ENCODE peak calls at places on chromosome 16, in seven cellular contexts. One of them, this sample, is unnamed.

GRCh38 chr16:797120-797420 is 3.5 kb downstream of the GNG13 start:
- DNase-seq in AG04449: no peak
- DNase-seq in hippocampal formation: no peak
- DNase-seq in CD4-positive, alpha-beta memory T cell: no peak
- DNase-seq in stimulated activated CD4-positive, alpha-beta T cell treated with anti-CD3 and anti-CD28 coated beads, Interleukin-15, amount 100 ng/mL, for 24 hours: peak
- DNase-seq in iPS-NIHi11: peak
- DNase-seq in Right ventricle myocardium inferior: no peak
- DNase-seq in this sample: no peak

GRCh38 chr16:1057252-1057932 is 15.2 kb upstream of the SSTR5 start:
- DNase-seq in AG04449: no peak
- DNase-seq in hippocampal formation: no peak
- DNase-seq in CD4-positive, alpha-beta memory T cell: peak
- DNase-seq in stimulated activated CD4-positive, alpha-beta T cell treated with anti-CD3 and anti-CD28 coated beads, Interleukin-15, amount 100 ng/mL, for 24 hours: peak
- DNase-seq in iPS-NIHi11: peak
- DNase-seq in Right ventricle myocardium inferior: no peak
- DNase-seq in this sample: no peak

GRCh38 chr16:80460004-80460403 is 80.8 kb upstream of the DYNLRB2 start:
- DNase-seq in AG04449: no peak
- DNase-seq in hippocampal formation: no peak
- DNase-seq in CD4-positive, alpha-beta memory T cell: no peak
- DNase-seq in stimulated activated CD4-positive, alpha-beta T cell treated with anti-CD3 and anti-CD28 coated beads, Interleukin-15, amount 100 ng/mL, for 24 hours: no peak
- DNase-seq in iPS-NIHi11: no peak
- DNase-seq in Right ventricle myocardium inferior: no peak
- DNase-seq in this sample: no peak

GRCh38 chr16:59339871-59340270 is 605.8 kb upstream of the GOT2 start:
- DNase-seq in AG04449: no peak
- DNase-seq in hippocampal formation: no peak
- DNase-seq in CD4-positive, alpha-beta memory T cell: no peak
- DNase-seq in stimulated activated CD4-positive, alpha-beta T cell treated with anti-CD3 and anti-CD28 coated beads, Interleukin-15, amount 100 ng/mL, for 24 hours: no peak
- DNase-seq in iPS-NIHi11: peak
- DNase-seq in Right ventricle myocardium inferior: no peak
- DNase-seq in this sample: no peak

GRCh38 chr16:88790312-88791150 is 5.5 kb upstream of the PIEZO1 start:
- DNase-seq in AG04449: no peak
- DNase-seq in hippocampal formation: no peak
- DNase-seq in CD4-positive, alpha-beta memory T cell: peak
- DNase-seq in stimulated activated CD4-positive, alpha-beta T cell treated with anti-CD3 and anti-CD28 coated beads, Interleukin-15, amount 100 ng/mL, for 24 hours: peak
- DNase-seq in iPS-NIHi11: no peak
- DNase-seq in Right ventricle myocardium inferior: peak
- DNase-seq in this sample: no peak

GRCh38 chr16:88941933-88942909 is 34.8 kb downstream of the CBFA2T3 start:
- DNase-seq in AG04449: no peak
- DNase-seq in hippocampal formation: no peak
- DNase-seq in CD4-positive, alpha-beta memory T cell: peak
- DNase-seq in stimulated activated CD4-positive, alpha-beta T cell treated with anti-CD3 and anti-CD28 coated beads, Interleukin-15, amount 100 ng/mL, for 24 hours: peak
- DNase-seq in iPS-NIHi11: peak
- DNase-seq in Right ventricle myocardium inferior: peak
- DNase-seq in this sample: peak

GRCh38 chr16:20309786-20310185 is 17.5 kb downstream of the GP2 start:
- DNase-seq in AG04449: no peak
- DNase-seq in hippocampal formation: no peak
- DNase-seq in CD4-positive, alpha-beta memory T cell: no peak
- DNase-seq in stimulated activated CD4-positive, alpha-beta T cell treated with anti-CD3 and anti-CD28 coated beads, Interleukin-15, amount 100 ng/mL, for 24 hours: no peak
- DNase-seq in iPS-NIHi11: no peak
- DNase-seq in Right ventricle myocardium inferior: no peak
- DNase-seq in this sample: no peak

GRCh38 chr16:53756329-53756996 is 52.5 kb downstream of the FTO start:
- DNase-seq in AG04449: no peak
- DNase-seq in hippocampal formation: no peak
- DNase-seq in CD4-positive, alpha-beta memory T cell: no peak
- DNase-seq in stimulated activated CD4-positive, alpha-beta T cell treated with anti-CD3 and anti-CD28 coated beads, Interleukin-15, amount 100 ng/mL, for 24 hours: no peak
- DNase-seq in iPS-NIHi11: no peak
- DNase-seq in Right ventricle myocardium inferior: no peak
- DNase-seq in this sample: no peak

GRCh38 chr16:86198201-86199118 is 299.5 kb downstream of the IRF8 start:
- DNase-seq in AG04449: no peak
- DNase-seq in hippocampal formation: no peak
- DNase-seq in CD4-positive, alpha-beta memory T cell: no peak
- DNase-seq in stimulated activated CD4-positive, alpha-beta T cell treated with anti-CD3 and anti-CD28 coated beads, Interleukin-15, amount 100 ng/mL, for 24 hours: no peak
- DNase-seq in iPS-NIHi11: no peak
- DNase-seq in Right ventricle myocardium inferior: no peak
- DNase-seq in this sample: no peak

GRCh38 chr16:53901396-53901795 is 197.4 kb downstream of the FTO start:
- DNase-seq in AG04449: no peak
- DNase-seq in hippocampal formation: no peak
- DNase-seq in CD4-positive, alpha-beta memory T cell: no peak
- DNase-seq in stimulated activated CD4-positive, alpha-beta T cell treated with anti-CD3 and anti-CD28 coated beads, Interleukin-15, amount 100 ng/mL, for 24 hours: no peak
- DNase-seq in iPS-NIHi11: no peak
- DNase-seq in Right ventricle myocardium inferior: no peak
- DNase-seq in this sample: no peak

GRCh38 chr16:24525970-24526559 is 13.3 kb upstream of the RBBP6 start:
- DNase-seq in AG04449: no peak
- DNase-seq in hippocampal formation: no peak
- DNase-seq in CD4-positive, alpha-beta memory T cell: no peak
- DNase-seq in stimulated activated CD4-positive, alpha-beta T cell treated with anti-CD3 and anti-CD28 coated beads, Interleukin-15, amount 100 ng/mL, for 24 hours: no peak
- DNase-seq in iPS-NIHi11: no peak
- DNase-seq in Right ventricle myocardium inferior: no peak
- DNase-seq in this sample: peak

This sample was measured in mucosa of gallbladder.